ENCODE peak calls at places on chromosomes 13 and 19, in seven cellular contexts. One of them, this sample, is unnamed.

GRCh38 chr13:85148009-85148408 is 651.2 kb downstream of the SLITRK6 start:
- DNase-seq in epithelial cell of esophagus: peak
- DNase-seq in uterus: no peak
- DNase-seq in colonic mucosa: no peak
- DNase-seq in brain microvascular endothelial cell: no peak
- DNase-seq in GM23338: peak
- DNase-seq in ovary: no peak
- DNase-seq in this sample: peak

GRCh38 chr19:2805261-2805900 is 14.3 kb upstream of the ZNF554 start:
- DNase-seq in epithelial cell of esophagus: no peak
- DNase-seq in ovary: no peak
- DNase-seq in GM23338: no peak
- DNase-seq in brain microvascular endothelial cell: no peak
- DNase-seq in uterus: no peak
- DNase-seq in colonic mucosa: no peak
- DNase-seq in this sample: no peak

GRCh38 chr13:77168232-77168631 is 141.3 kb upstream of the FBXL3 start:
- DNase-seq in epithelial cell of esophagus: peak
- DNase-seq in colonic mucosa: peak
- DNase-seq in brain microvascular endothelial cell: no peak
- DNase-seq in ovary: no peak
- DNase-seq in GM23338: no peak
- DNase-seq in uterus: no peak
- DNase-seq in this sample: no peak

GRCh38 chr13:42876270-42876714 is 94.9 kb downstream of the FAM216B start:
- DNase-seq in uterus: no peak
- DNase-seq in ovary: peak
- DNase-seq in GM23338: peak
- DNase-seq in brain microvascular endothelial cell: no peak
- DNase-seq in epithelial cell of esophagus: no peak
- DNase-seq in colonic mucosa: no peak
- DNase-seq in this sample: peak

GRCh38 chr13:48828962-48829405 is 146.7 kb upstream of the FNDC3A start:
- DNase-seq in GM23338: peak
- DNase-seq in ovary: no peak
- DNase-seq in brain microvascular endothelial cell: no peak
- DNase-seq in colonic mucosa: no peak
- DNase-seq in uterus: no peak
- DNase-seq in epithelial cell of esophagus: peak
- DNase-seq in this sample: peak

GRCh38 chr19:1042689-1043511 is 3.0 kb downstream of the ABCA7 start:
- DNase-seq in uterus: no peak
- DNase-seq in ovary: no peak
- DNase-seq in GM23338: no peak
- DNase-seq in epithelial cell of esophagus: no peak
- DNase-seq in colonic mucosa: peak
- DNase-seq in brain microvascular endothelial cell: no peak
- DNase-seq in this sample: no peak

GRCh38 chr13:29472317-29472961 is 123.0 kb downstream of the SLC7A1 start:
- DNase-seq in uterus: peak
- DNase-seq in brain microvascular endothelial cell: peak
- DNase-seq in GM23338: peak
- DNase-seq in epithelial cell of esophagus: peak
- DNase-seq in ovary: no peak
- DNase-seq in colonic mucosa: peak
- DNase-seq in this sample: peak

GRCh38 chr13:60210510-60211065 is 46.9 kb upstream of the DIAPH3 start:
- DNase-seq in ovary: no peak
- DNase-seq in epithelial cell of esophagus: no peak
- DNase-seq in colonic mucosa: no peak
- DNase-seq in brain microvascular endothelial cell: no peak
- DNase-seq in GM23338: no peak
- DNase-seq in uterus: no peak
- DNase-seq in this sample: no peak

GRCh38 chr13:99468971-99469545 is 32.2 kb upstream of the TM9SF2 start:
- DNase-seq in epithelial cell of esophagus: peak
- DNase-seq in ovary: no peak
- DNase-seq in brain microvascular endothelial cell: no peak
- DNase-seq in uterus: no peak
- DNase-seq in GM23338: peak
- DNase-seq in colonic mucosa: no peak
- DNase-seq in this sample: no peak

GRCh38 chr19:33688657-33688992 is 66.9 kb downstream of the CHST8 start:
- DNase-seq in colonic mucosa: no peak
- DNase-seq in GM23338: no peak
- DNase-seq in brain microvascular endothelial cell: no peak
- DNase-seq in epithelial cell of esophagus: no peak
- DNase-seq in uterus: no peak
- DNase-seq in ovary: no peak
- DNase-seq in this sample: no peak

GRCh38 chr19:41096353-41096752 is 8.1 kb downstream of the CYP2A13 start:
- DNase-seq in epithelial cell of esophagus: no peak
- DNase-seq in GM23338: no peak
- DNase-seq in colonic mucosa: no peak
- DNase-seq in ovary: no peak
- DNase-seq in uterus: no peak
- DNase-seq in brain microvascular endothelial cell: no peak
- DNase-seq in this sample: no peak

GRCh38 chr19:46426035-46426505 is 2.7 kb downstream of the PNMA8C start:
- DNase-seq in colonic mucosa: no peak
- DNase-seq in epithelial cell of esophagus: no peak
- DNase-seq in ovary: peak
- DNase-seq in brain microvascular endothelial cell: no peak
- DNase-seq in uterus: no peak
- DNase-seq in GM23338: no peak
- DNase-seq in this sample: no peak
- H3K4me3 ChIP-seq in colonic mucosa: peak
- H3K4me3 ChIP-seq in epithelial cell of esophagus: peak
- H3K4me3 ChIP-seq in ovary: peak
- H3K4me3 ChIP-seq in brain microvascular endothelial cell: peak
- H3K4me3 ChIP-seq in uterus: peak
- H3K4me3 ChIP-seq in GM23338: peak
- H3K4me3 ChIP-seq in this sample: peak

GRCh38 chr13:66691149-66691548 is 539.0 kb downstream of the PCDH9 start:
- DNase-seq in uterus: no peak
- DNase-seq in colonic mucosa: no peak
- DNase-seq in GM23338: no peak
- DNase-seq in epithelial cell of esophagus: no peak
- DNase-seq in brain microvascular endothelial cell: no peak
- DNase-seq in ovary: no peak
- DNase-seq in this sample: no peak

GRCh38 chr13:66689037-66689619 is 541.0 kb downstream of the PCDH9 start:
- DNase-seq in colonic mucosa: no peak
- DNase-seq in epithelial cell of esophagus: peak
- DNase-seq in uterus: no peak
- DNase-seq in brain microvascular endothelial cell: no peak
- DNase-seq in ovary: no peak
- DNase-seq in GM23338: peak
- DNase-seq in this sample: peak

GRCh38 chr13:66693656-66694055 is 536.5 kb downstream of the PCDH9 start:
- DNase-seq in ovary: no peak
- DNase-seq in brain microvascular endothelial cell: no peak
- DNase-seq in GM23338: no peak
- DNase-seq in epithelial cell of esophagus: no peak
- DNase-seq in uterus: no peak
- DNase-seq in colonic mucosa: no peak
- DNase-seq in this sample: no peak

GRCh38 chr13:66689628-66690027 is 540.5 kb downstream of the PCDH9 start:
- DNase-seq in epithelial cell of esophagus: peak
- DNase-seq in brain microvascular endothelial cell: peak
- DNase-seq in uterus: no peak
- DNase-seq in colonic mucosa: no peak
- DNase-seq in ovary: no peak
- DNase-seq in GM23338: peak
- DNase-seq in this sample: peak
- TF ChIP-seq CTCF in epithelial cell of esophagus: peak
- TF ChIP-seq CTCF in brain microvascular endothelial cell: peak
- TF ChIP-seq CTCF in uterus: no peak
- TF ChIP-seq CTCF in colonic mucosa: no peak
- TF ChIP-seq CTCF in ovary: no peak
- TF ChIP-seq CTCF in GM23338: peak
- TF ChIP-seq CTCF in this sample: peak

DNA sequence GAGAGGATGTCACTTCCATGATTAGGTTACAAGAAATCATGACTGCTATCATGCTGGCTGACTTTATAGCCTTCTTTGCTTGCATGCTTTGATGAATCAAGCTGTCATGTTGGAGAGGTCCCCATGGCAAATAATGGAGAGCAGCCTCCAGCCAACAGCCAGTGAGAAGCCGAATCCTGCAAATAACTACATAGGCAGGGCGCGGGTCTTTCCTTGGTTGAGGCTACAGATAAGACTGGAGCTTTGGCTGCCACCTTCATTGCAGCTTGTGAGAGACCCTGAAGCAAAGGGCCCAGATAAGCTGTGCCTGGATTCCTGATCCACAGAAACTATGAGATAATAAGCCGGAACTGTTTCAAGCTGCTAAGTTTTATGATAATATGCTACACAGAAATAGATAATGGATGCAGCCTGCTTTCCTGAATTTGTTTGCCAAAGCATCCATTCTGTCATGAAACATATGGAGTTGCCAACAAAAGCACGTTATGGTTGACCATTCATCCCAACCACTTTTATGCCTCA is 257.0 kb downstream of the HS6ST3 start:
- DNase-seq in colonic mucosa: no peak
- DNase-seq in epithelial cell of esophagus: no peak
- DNase-seq in ovary: no peak
- DNase-seq in uterus: no peak
- DNase-seq in GM23338: no peak
- DNase-seq in brain microvascular endothelial cell: no peak
- DNase-seq in this sample: no peak
- H3K4me3 ChIP-seq in colonic mucosa: no peak
- H3K4me3 ChIP-seq in epithelial cell of esophagus: no peak
- H3K4me3 ChIP-seq in ovary: no peak
- H3K4me3 ChIP-seq in uterus: no peak
- H3K4me3 ChIP-seq in GM23338: no peak
- H3K4me3 ChIP-seq in brain microvascular endothelial cell: no peak
- H3K4me3 ChIP-seq in this sample: no peak

DNA sequence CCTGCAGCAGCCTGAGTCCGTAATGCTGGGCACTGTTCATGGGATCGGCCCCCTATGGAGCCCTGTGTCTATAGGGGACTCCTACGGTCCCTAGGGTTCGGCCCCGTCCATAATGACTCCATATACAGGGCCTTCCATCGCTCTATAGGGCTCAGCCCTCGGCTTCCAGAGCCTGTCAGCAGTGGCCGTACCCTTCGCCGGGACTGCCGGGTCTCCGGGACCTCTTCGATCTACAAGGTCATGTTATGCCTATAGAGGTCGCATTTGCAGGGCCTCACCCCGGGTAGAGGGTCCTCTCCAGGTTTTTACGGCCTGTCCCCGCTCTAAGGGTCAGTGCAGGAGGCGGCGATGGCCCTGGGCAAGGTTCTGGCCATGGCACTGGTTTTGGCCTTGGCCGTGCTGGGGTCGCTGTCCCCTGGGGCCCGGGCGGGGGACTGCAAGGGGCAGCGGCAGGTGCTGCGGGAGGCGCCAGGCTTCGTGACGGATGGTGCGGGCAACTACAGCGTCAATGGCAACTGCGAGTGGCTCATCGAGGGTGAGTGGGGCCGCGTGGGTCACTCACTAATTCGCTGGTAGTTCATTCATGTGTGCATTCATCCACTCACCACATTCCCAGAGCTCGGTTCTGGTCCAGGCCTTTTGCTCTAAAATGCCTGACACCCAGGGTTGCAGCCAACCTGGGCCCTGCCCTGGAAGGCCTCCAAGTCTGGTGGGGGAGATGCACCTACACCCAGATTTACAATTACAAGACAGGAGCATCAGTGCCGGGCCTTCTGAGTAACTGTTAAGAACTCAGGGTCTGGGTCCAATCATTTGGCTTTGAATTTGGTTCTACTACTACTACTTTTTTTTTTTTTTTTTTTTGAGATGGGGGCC is 699 bp downstream of the MEGF8 start:
- DNase-seq in colonic mucosa: peak
- DNase-seq in uterus: no peak
- DNase-seq in ovary: peak
- DNase-seq in brain microvascular endothelial cell: no peak
- DNase-seq in GM23338: peak
- DNase-seq in epithelial cell of esophagus: no peak
- DNase-seq in this sample: no peak
- TF ChIP-seq CTCF in colonic mucosa: no peak
- TF ChIP-seq CTCF in uterus: no peak
- TF ChIP-seq CTCF in ovary: no peak
- TF ChIP-seq CTCF in brain microvascular endothelial cell: peak
- TF ChIP-seq CTCF in GM23338: peak
- TF ChIP-seq CTCF in epithelial cell of esophagus: no peak
- TF ChIP-seq CTCF in this sample: no peak

DNA sequence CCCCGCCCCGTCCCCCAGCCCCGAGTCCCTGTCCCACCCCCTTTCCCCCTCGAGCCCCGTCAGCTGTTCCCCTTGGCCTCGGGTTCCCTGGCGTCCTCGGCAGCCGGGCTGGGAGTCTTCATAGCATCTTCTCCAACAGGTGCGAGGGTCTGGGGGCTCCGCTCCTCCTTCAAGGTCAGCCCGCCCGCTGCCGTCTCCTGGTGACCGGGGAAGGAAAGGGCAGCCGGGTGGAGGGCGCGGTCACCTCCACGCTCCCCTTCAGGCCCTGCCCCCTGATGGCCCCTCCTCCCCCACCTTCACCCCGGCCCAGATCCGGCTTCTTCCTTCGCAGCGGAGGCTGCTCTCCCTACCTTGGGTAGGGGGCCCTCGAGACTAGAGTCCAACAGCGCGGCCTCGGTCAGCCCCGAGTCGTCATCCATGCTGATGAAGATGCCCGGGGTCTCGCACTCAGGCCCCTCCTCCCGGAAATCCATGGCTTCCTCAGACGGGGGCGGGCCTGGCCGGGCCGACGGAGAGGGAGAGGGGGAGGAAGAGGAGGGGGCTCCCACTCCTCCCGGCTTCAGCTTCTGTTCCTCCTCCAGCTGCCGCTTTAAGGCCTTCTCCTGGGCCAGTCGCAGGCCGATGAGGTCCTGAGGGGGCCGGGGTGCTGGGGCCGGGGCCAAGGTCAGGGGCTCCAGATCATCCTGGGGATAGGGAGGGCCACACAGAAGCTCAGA is 551 bp upstream of the RSPH6A start:
- DNase-seq in brain microvascular endothelial cell: no peak
- DNase-seq in epithelial cell of esophagus: no peak
- DNase-seq in GM23338: peak
- DNase-seq in ovary: peak
- DNase-seq in uterus: no peak
- DNase-seq in colonic mucosa: no peak
- DNase-seq in this sample: no peak
- H3K4me3 ChIP-seq in brain microvascular endothelial cell: peak
- H3K4me3 ChIP-seq in epithelial cell of esophagus: no peak
- H3K4me3 ChIP-seq in GM23338: peak
- H3K4me3 ChIP-seq in ovary: peak
- H3K4me3 ChIP-seq in uterus: peak
- H3K4me3 ChIP-seq in colonic mucosa: peak
- H3K4me3 ChIP-seq in this sample: no peak

GRCh38 chr19:55606471-55606787 is 982 bp downstream of the ZNF865 start:
- DNase-seq in uterus: no peak
- DNase-seq in GM23338: no peak
- DNase-seq in epithelial cell of esophagus: no peak
- DNase-seq in brain microvascular endothelial cell: no peak
- DNase-seq in ovary: no peak
- DNase-seq in colonic mucosa: no peak
- DNase-seq in this sample: no peak
- TF ChIP-seq CTCF in uterus: no peak
- TF ChIP-seq CTCF in GM23338: no peak
- TF ChIP-seq CTCF in epithelial cell of esophagus: no peak
- TF ChIP-seq CTCF in brain microvascular endothelial cell: no peak
- TF ChIP-seq CTCF in ovary: no peak
- TF ChIP-seq CTCF in colonic mucosa: no peak
- TF ChIP-seq CTCF in this sample: no peak